ENCODE peak calls at places on chromosomes 7 and 10, in five cellular contexts. U is heart left ventricle, D is lower lobe of right lung, E is fibroblast of pulmonary artery, N is PC-9. C is an unnamed sample.

GRCh38 chr7:71131753-71132520 is at the start of gene GALNT17:
- DNase-seq in U (peak), D (no peak), E (no peak), N (no peak), C (no peak)

GRCh38 chr10:86285136-86285790 is 81.3 kb downstream of the GRID1 start:
- DNase-seq in U (no peak), D (no peak), E (no peak), N (no peak), C (no peak)

GRCh38 chr7:150799741-150800575 is at the start of gene TMEM176B:
- DNase-seq in U (peak), D (no peak), E (no peak), N (no peak), C (no peak)

GRCh38 chr10:22320591-22321155 is at the start of gene BMI1:
- DNase-seq in U (peak), D (peak), E (peak), N (peak), C (no peak)

GRCh38 chr7:2782565-2782964 is 61.5 kb downstream of the GNA12 start:
- DNase-seq in U (no peak), D (no peak), E (no peak), N (no peak), C (no peak)

GRCh38 chr10:120369831-120370230 is 87.2 kb upstream of the PLPP4 start:
- DNase-seq in U (no peak), D (no peak), E (no peak), N (no peak), C (no peak)

GRCh38 chr10:118873738-118874105 is 119.0 kb upstream of the CACUL1 start:
- DNase-seq in U (no peak), D (no peak), E (no peak), N (no peak), C (no peak)

GRCh38 chr7:127803626-127804025 is 151.6 kb downstream of the SND1 start:
- DNase-seq in U (no peak), D (no peak), E (peak), N (no peak), C (no peak)

GRCh38 chr7:81416648-81417047 is 353.2 kb downstream of the HGF start:
- DNase-seq in U (no peak), D (no peak), E (no peak), N (no peak), C (no peak)

GRCh38 chr10:79929409-79929904 is 19.4 kb downstream of the SFTPD start:
- DNase-seq in U (peak), D (peak), E (peak), N (peak), C (peak)

GRCh38 chr7:134941947-134942346 is 44.4 kb upstream of the AGBL3 start:
- DNase-seq in U (no peak), D (no peak), E (no peak), N (no peak), C (no peak)

GRCh38 chr7:1091019-1091643 is 3.2 kb downstream of the GPER1 start:
- DNase-seq in U (no peak), D (no peak), E (no peak), N (no peak), C (no peak)

GRCh38 chr10:108684431-108684830 is 1238.9 kb downstream of the XPNPEP1 start:
- DNase-seq in U (peak), D (no peak), E (no peak), N (no peak), C (no peak)

GRCh38 chr10:59900044-59900727 is 6.2 kb downstream of the CCDC6 start:
- DNase-seq in U (no peak), D (no peak), E (no peak), N (no peak), C (no peak)

GRCh38 chr7:98335411-98335977 is 54.0 kb downstream of the BRI3 start:
- DNase-seq in U (no peak), D (no peak), E (no peak), N (no peak), C (no peak)

GRCh38 chr10:14556285-14556956 is 218.3 kb downstream of the FAM107B start:
- DNase-seq in U (no peak), D (peak), E (no peak), N (no peak), C (no peak)

GRCh38 chr10:117752103-117752502 is 209.6 kb downstream of the EMX2 start:
- DNase-seq in U (no peak), D (no peak), E (no peak), N (no peak), C (no peak)

DNA sequence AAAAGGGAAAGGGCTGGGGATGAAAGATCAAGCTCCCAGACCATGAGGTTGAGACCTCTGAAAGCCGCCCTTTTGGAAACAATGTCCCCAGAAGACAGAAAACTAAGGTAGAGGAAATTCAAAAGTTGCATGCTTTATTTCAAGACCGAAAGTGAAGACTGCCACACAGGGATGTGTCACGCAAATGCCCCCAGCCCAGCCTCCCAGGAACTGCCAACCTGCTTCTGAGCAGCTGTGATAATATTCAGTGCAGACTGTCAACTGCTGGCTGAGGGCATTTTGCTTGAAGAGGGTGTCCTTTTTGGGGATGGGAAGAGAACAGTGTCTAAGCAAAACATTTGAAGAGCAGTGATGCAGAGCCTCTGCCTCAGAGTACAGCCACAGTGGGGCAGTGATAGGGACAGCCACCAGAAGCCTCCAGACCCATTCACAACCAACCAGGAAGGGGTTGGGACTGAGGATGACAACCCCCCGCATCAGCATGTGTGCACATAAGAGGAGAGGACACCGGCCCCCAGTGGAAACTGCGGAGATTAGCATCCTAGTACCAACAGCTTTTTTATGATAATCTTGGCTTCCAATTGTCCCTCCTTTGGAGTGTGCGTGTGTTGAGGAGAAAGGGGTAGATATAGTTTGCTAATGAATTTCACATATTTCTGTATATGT is 34.7 kb upstream of the NFE2L3 start:
- DNase-seq in U (no peak), D (no peak), E (no peak), N (no peak), C (no peak)
- TF ChIP-seq CTCF in U (no peak), D (no peak), E (no peak), N (no peak), C (no peak)

GRCh38 chr7:130494480-130494879 is 2.6 kb downstream of the MEST start:
- DNase-seq in U (no peak), D (no peak), E (no peak), N (no peak), C (no peak)

GRCh38 chr7:130490888-130491771 is 755 bp upstream of the MEST start:
- DNase-seq in U (peak), D (peak), E (peak), N (no peak), C (no peak)

GRCh38 chr7:130491841-130492518 is at the start of gene MEST:
- DNase-seq in U (no peak), D (peak), E (peak), N (no peak), C (no peak)

GRCh38 chr7:130492519-130493274 is 812 bp downstream of the MEST start:
- DNase-seq in U (no peak), D (no peak), E (no peak), N (no peak), C (no peak)

GRCh38 chr7:130493275-130493868 is 1.5 kb downstream of the MEST start:
- DNase-seq in U (no peak), D (no peak), E (peak), N (no peak), C (no peak)
- H3K4me3 ChIP-seq in U (no peak), D (peak), E (peak), N (no peak), C (no peak)

GRCh38 chr10:12710594-12711343 is 290.7 kb downstream of the CCDC3 start:
- DNase-seq in U (peak), D (peak), E (peak), N (peak), C (peak)

GRCh38 chr10:12710157-12710556 is 291.4 kb downstream of the CCDC3 start:
- DNase-seq in U (no peak), D (no peak), E (no peak), N (no peak), C (no peak)

GRCh38 chr10:12709516-12709915 is 292.0 kb downstream of the CCDC3 start:
- DNase-seq in U (no peak), D (no peak), E (peak), N (no peak), C (no peak)

GRCh38 chr10:12711344-12711708 is 290.2 kb downstream of the CCDC3 start:
- DNase-seq in U (no peak), D (no peak), E (no peak), N (no peak), C (no peak)

DNA sequence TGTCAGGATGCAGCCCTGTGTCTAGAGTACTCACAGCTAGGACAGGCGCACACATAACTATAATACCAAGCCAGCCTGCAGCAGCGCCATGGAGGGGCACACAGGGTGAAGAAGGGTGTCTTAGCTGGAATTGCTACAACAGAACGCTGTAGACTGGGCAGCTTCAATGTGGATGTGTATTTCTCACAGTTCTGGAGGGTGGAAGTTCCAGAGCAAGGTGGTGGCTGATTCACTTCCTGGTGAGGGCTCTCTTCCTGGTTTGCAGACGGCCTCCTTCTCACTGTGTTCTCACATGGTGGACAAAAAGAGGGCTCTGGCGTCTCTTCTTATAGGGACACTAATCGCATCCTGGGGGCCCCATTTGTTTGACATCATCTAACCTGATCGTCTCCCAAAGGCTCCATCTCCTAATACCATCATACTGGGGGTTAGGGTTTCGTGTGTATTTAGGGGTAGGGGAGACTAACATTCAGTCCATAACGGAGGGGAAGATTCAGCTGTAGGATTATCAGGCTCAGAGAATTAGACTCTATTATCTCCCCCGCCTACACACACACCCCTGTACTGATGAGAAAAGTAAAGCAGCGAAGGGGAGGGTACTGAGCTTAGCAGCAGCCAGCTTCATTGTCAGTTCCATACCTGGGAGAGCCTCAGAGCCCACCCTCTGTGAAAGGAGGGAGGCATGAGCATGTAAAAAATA is 289.1 kb downstream of the CCDC3 start:
- DNase-seq in U (no peak), D (no peak), E (no peak), N (no peak), C (no peak)
- TF ChIP-seq CTCF in U (no peak), D (no peak), E (no peak), N (no peak), C (no peak)

DNA sequence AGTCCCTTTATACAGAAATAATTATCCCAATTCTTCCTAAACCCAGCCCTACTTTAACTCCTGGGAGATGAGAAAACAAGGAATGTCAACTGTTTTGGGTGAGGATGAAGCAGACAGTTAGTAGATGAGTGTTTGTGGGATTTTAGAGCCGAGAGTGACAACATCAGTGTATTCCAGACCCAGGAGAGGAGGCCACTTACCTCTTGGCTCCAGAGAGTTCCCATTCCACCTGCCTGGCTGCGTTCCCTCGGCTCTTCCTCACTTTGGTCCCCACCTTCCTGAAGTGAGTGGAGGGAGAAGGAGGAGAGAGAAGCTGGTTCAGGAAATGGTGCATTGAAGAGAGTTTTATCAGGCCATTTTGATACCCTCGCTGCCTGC is 579 bp downstream of the KEL start:
- DNase-seq in U (no peak), D (no peak), E (no peak), N (no peak), C (no peak)
- H3K4me3 ChIP-seq in U (no peak), D (no peak), E (no peak), N (no peak), C (no peak)

DNA sequence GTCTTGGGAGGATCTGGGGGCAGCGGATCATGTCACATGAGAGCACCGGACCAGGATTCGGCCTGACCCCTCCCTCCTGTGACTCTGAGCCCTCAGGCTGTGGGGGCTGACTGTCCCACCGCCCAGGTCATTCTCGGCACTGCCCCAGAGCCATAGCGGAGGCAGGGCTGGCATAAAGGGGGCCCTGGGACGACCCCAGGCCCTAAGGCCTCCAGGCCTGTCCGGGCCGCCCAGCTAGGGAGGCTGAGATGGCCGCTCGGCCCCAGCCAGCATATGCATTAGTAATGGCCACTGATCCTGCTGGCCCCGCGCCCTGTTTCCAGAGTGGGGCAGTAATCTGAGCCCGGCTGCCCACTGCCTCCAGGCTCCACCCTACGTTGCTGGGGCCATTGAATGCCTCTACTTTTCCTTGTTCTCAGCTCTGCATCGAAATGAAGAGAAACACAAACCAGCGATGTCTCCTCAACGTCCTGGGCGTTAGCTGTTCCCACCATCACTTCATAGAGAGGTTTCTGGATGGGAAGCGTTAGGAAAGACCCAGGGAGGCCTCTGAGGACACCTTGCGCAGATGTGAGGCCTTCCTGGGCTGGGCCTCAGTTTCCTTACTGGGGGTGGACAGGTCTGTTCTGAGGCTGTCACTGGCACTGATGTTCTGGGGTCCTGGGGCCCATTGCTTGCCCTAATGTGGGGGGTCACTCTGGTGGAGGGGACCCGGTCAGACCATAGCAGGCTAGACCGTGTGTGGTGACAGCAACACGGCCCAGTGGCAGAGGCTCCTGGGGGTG is 148.3 kb downstream of the UBE2H start:
- DNase-seq in U (no peak), D (no peak), E (no peak), N (no peak), C (no peak)
- TF ChIP-seq CTCF in U (no peak), D (no peak), E (no peak), N (no peak), C (no peak)

GRCh38 chr7:47931005-47931787 is 17.1 kb downstream of the PKD1L1 start:
- DNase-seq in U (no peak), D (no peak), E (no peak), N (no peak), C (no peak)
- H3K4me3 ChIP-seq in U (no peak), D (no peak), E (no peak), N (no peak), C (no peak)

GRCh38 chr10:28300027-28300426 is 2.8 kb downstream of the MPP7 start:
- DNase-seq in U (no peak), D (no peak), E (no peak), N (no peak), C (no peak)
- TF ChIP-seq CTCF in U (no peak), D (no peak), E (no peak), N (no peak), C (no peak)

GRCh38 chr10:33056828-33057227 is 98.8 kb upstream of the ITGB1 start:
- DNase-seq in U (no peak), D (no peak), E (no peak), N (no peak), C (no peak)

GRCh38 chr10:33048223-33048622 is 90.2 kb upstream of the ITGB1 start:
- DNase-seq in U (no peak), D (no peak), E (no peak), N (no peak), C (no peak)

GRCh38 chr10:33052915-33053810 is 95.1 kb upstream of the ITGB1 start:
- DNase-seq in U (no peak), D (no peak), E (no peak), N (no peak), C (no peak)

GRCh38 chr10:33055636-33056035 is 97.6 kb upstream of the ITGB1 start:
- DNase-seq in U (no peak), D (no peak), E (peak), N (no peak), C (no peak)

DNA sequence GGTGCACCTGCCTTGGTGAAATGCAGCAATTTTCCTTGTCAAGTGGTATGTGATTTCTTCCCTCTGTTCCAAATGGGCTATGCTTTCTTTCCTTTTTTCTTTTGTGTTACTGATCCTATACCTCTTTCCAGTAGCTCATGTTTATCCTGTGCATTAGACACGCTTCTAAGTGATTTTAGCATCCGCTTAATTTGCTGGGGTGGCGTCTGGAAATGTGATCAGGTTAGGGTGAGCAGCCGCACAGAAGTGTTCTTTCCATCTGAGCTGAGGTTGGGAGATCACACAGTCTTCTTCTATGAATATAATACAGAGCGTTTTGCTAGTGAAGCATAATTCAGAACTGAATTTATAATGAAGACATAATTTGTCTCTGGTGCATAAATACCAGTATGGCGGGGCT is 94.4 kb upstream of the ITGB1 start:
- DNase-seq in U (no peak), D (no peak), E (no peak), N (no peak), C (no peak)
- H3K4me3 ChIP-seq in U (no peak), D (no peak), E (no peak), N (no peak), C (no peak)

DNA sequence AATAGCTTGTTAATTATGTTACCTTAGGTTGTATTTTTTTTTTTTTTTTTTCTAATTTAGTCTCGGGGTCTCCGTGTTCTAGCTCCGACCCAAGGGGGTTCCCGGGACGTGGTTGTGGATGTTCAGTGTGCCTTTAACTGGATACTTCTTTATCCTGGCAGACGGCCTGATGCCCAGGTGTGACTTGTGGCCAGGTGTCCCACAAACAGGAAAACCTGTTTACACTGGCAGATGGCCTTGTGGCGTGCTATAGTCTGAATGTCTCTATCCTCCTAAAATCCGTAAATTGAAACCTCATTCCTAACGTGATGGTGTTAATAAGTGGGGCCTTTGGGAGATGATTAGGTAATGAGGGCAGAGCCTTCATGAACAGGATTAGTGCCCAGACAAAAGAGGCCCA is 546.4 kb upstream of the C7orf33 start:
- DNase-seq in U (no peak), D (no peak), E (no peak), N (no peak), C (peak)
- TF ChIP-seq CTCF in U (no peak), D (no peak), E (no peak), N (no peak), C (no peak)

C was measured in LNCaP clone FGC.